ENCODE peak calls at places on chromosomes 7 and 10, in six cellular contexts. S is A549; P is NCI-H524; M is AG09309; R is natural killer cell treated with Interleukin-12 subunit alpha and Interleukin-12 subunit beta and Interleukin-15 and Interleukin-18, amount 100 ng/mL, for 72 hours; E is activated CD4-positive, alpha-beta T cell treated with anti-CD3 and anti-CD28 coated beads for 48 hours. U is an unnamed sample.

GRCh38 chr7:73739387-73739767 is 775 bp upstream of the ABHD11 start:
- DNase-seq in S (no peak), P (no peak), M (no peak), R (no peak), E (no peak), U (no peak)

GRCh38 chr10:79417731-79418130 is 27.7 kb downstream of the ZCCHC24 start:
- DNase-seq in S (no peak), P (no peak), M (no peak), R (no peak), E (no peak), U (no peak)

GRCh38 chr10:37710831-37711616 is 146.4 kb downstream of the ZNF248 start:
- DNase-seq in S (no peak), P (no peak), M (no peak), R (no peak), E (no peak), U (no peak)

GRCh38 chr10:103078309-103078615 is 114.8 kb downstream of the NT5C2 start:
- DNase-seq in S (no peak), P (no peak), M (no peak), R (no peak), E (no peak), U (no peak)

GRCh38 chr7:44995555-44996493 is 4.2 kb upstream of the CCM2 start:
- DNase-seq in S (no peak), P (no peak), M (no peak), R (no peak), E (no peak), U (no peak)

GRCh38 chr7:28207486-28208158 is 27.0 kb upstream of the JAZF1 start:
- DNase-seq in S (no peak), P (no peak), M (no peak), R (no peak), E (no peak), U (no peak)

GRCh38 chr7:101804642-101805401 is 12.6 kb upstream of the CUX1 start:
- DNase-seq in S (peak), P (peak), M (no peak), R (no peak), E (peak), U (no peak)

GRCh38 chr7:134702366-134703240 is 56.0 kb downstream of the BPGM start:
- DNase-seq in S (no peak), P (no peak), M (no peak), R (no peak), E (no peak), U (no peak)

GRCh38 chr10:95290801-95291633 is at the start of gene PDLIM1:
- DNase-seq in S (peak), P (peak), M (no peak), R (peak), E (peak), U (no peak)

GRCh38 chr7:152329469-152329868 is 106.3 kb downstream of the KMT2C start:
- DNase-seq in S (no peak), P (no peak), M (no peak), R (no peak), E (no peak), U (no peak)

GRCh38 chr10:88292185-88292514 is 291.0 kb downstream of the RNLS start:
- DNase-seq in S (no peak), P (no peak), M (no peak), R (no peak), E (no peak), U (no peak)

GRCh38 chr7:732094-732541 is 5.0 kb upstream of the PRKAR1B start:
- DNase-seq in S (peak), P (peak), M (no peak), R (no peak), E (no peak), U (no peak)

GRCh38 chr10:30751678-30752331 is 122.3 kb upstream of the LYZL2 start:
- DNase-seq in S (peak), P (peak), M (no peak), R (no peak), E (peak), U (no peak)

GRCh38 chr7:140010194-140010895 is 52.4 kb downstream of the PARP12 start:
- DNase-seq in S (no peak), P (peak), M (no peak), R (no peak), E (no peak), U (no peak)

GRCh38 chr7:69631131-69631530 is 32.9 kb downstream of the AUTS2 start:
- DNase-seq in S (no peak), P (no peak), M (no peak), R (no peak), E (no peak), U (no peak)

GRCh38 chr10:130064783-130065182 is 45.8 kb downstream of the C10orf143 start:
- DNase-seq in S (no peak), P (peak), M (no peak), R (no peak), E (no peak), U (no peak)

GRCh38 chr7:4742852-4743251 is 32.6 kb upstream of the AP5Z1 start:
- DNase-seq in S (no peak), P (no peak), M (no peak), R (no peak), E (no peak), U (no peak)

GRCh38 chr10:94097656-94098055 is 103.9 kb downstream of the PLCE1 start:
- DNase-seq in S (no peak), P (no peak), M (no peak), R (no peak), E (no peak), U (no peak)

GRCh38 chr10:26254616-26255015 is 38.0 kb downstream of the GAD2 start:
- DNase-seq in S (no peak), P (no peak), M (no peak), R (no peak), E (no peak), U (no peak)

GRCh38 chr10:104657458-104657857 is 16.4 kb downstream of the SORCS3 start:
- DNase-seq in S (no peak), P (no peak), M (no peak), R (no peak), E (no peak), U (no peak)

GRCh38 chr7:120413164-120413563 is 140.2 kb downstream of the KCND2 start:
- DNase-seq in S (no peak), P (no peak), M (no peak), R (no peak), E (no peak), U (no peak)

GRCh38 chr7:90624128-90624980 is 28.2 kb downstream of the CDK14 start:
- DNase-seq in S (no peak), P (peak), M (no peak), R (no peak), E (no peak), U (no peak)

GRCh38 chr10:48444266-48444665 is 137.8 kb downstream of the MAPK8 start:
- DNase-seq in S (no peak), P (peak), M (peak), R (no peak), E (no peak), U (no peak)

GRCh38 chr7:140316165-140316661 is 82.1 kb downstream of the SLC37A3 start:
- DNase-seq in S (peak), P (no peak), M (peak), R (no peak), E (peak), U (no peak)

GRCh38 chr10:30784896-30785605 is 155.5 kb upstream of the LYZL2 start:
- DNase-seq in S (no peak), P (peak), M (no peak), R (no peak), E (peak), U (no peak)

GRCh38 chr7:158476303-158476932 is 111.2 kb downstream of the PTPRN2 start:
- DNase-seq in S (no peak), P (no peak), M (no peak), R (no peak), E (no peak), U (no peak)

GRCh38 chr10:3963191-3963673 is 178.2 kb upstream of the KLF6 start:
- DNase-seq in S (no peak), P (no peak), M (no peak), R (no peak), E (no peak), U (no peak)

GRCh38 chr10:80493482-80494021 is 39.4 kb downstream of the TSPAN14 start:
- DNase-seq in S (no peak), P (no peak), M (no peak), R (no peak), E (no peak), U (no peak)

GRCh38 chr7:518630-519428 is 817 bp downstream of the PDGFA start:
- DNase-seq in S (peak), P (peak), M (peak), R (no peak), E (peak), U (no peak)

GRCh38 chr7:111092406-111093160 is 1.7 kb downstream of the LRRN3 start:
- DNase-seq in S (no peak), P (peak), M (no peak), R (no peak), E (no peak), U (no peak)

GRCh38 chr7:81527651-81528050 is 242.2 kb downstream of the HGF start:
- DNase-seq in S (no peak), P (no peak), M (no peak), R (no peak), E (no peak), U (no peak)

GRCh38 chr7:127581716-127582115 is 3.7 kb downstream of the GCC1 start:
- DNase-seq in S (no peak), P (no peak), M (no peak), R (no peak), E (no peak), U (no peak)

GRCh38 chr7:51950811-51951210 is 634.2 kb upstream of the COBL start:
- DNase-seq in S (no peak), P (no peak), M (no peak), R (no peak), E (no peak), U (no peak)

GRCh38 chr7:132380065-132380464 is 196.2 kb downstream of the PLXNA4 start:
- DNase-seq in S (no peak), P (no peak), M (peak), R (no peak), E (no peak), U (no peak)

GRCh38 chr10:124381011-124381591 is 37.6 kb downstream of the OAT start:
- DNase-seq in S (no peak), P (no peak), M (no peak), R (no peak), E (no peak), U (no peak)

GRCh38 chr7:87113077-87113476 is 39.2 kb upstream of the DMTF1 start:
- DNase-seq in S (no peak), P (no peak), M (no peak), R (no peak), E (no peak), U (no peak)

GRCh38 chr10:33180390-33180789 is 154.1 kb downstream of the NRP1 start:
- DNase-seq in S (no peak), P (peak), M (no peak), R (no peak), E (peak), U (no peak)